ENCODE peak calls at places on chromosomes 5 and 9, in ten cellular contexts. One of them, this sample, is unnamed.

GRCh38 chr9:71990466-71990865 is 69.9 kb downstream of the C9orf57 start:
- DNase-seq in AG10803: peak; percentile 9
- DNase-seq in brain microvascular endothelial cell: no peak
- DNase-seq in PC-9: no peak
- DNase-seq in fibroblast of pulmonary artery: no peak
- DNase-seq in astrocyte of the spinal cord: no peak
- DNase-seq in left ventricle myocardium inferior: no peak
- DNase-seq in breast epithelium: no peak
- DNase-seq in bronchial epithelial cell: peak; percentile 6
- DNase-seq in GM23338: no peak
- DNase-seq in this sample: peak; percentile 54

GRCh38 chr5:150022163-150022540 is 21.6 kb downstream of the HMGXB3 start:
- DNase-seq in astrocyte of the spinal cord: peak; percentile 89
- DNase-seq in bronchial epithelial cell: peak; percentile 95
- DNase-seq in GM23338: no peak
- DNase-seq in brain microvascular endothelial cell: peak; percentile 79
- DNase-seq in left ventricle myocardium inferior: no peak
- DNase-seq in breast epithelium: no peak
- DNase-seq in AG10803: peak; percentile 92
- DNase-seq in fibroblast of pulmonary artery: peak; percentile 96
- DNase-seq in PC-9: peak; percentile 53
- DNase-seq in this sample: peak; percentile 93

GRCh38 chr5:178293400-178293799 is 60.8 kb upstream of the PHYKPL start:
- DNase-seq in PC-9: no peak
- DNase-seq in astrocyte of the spinal cord: no peak
- DNase-seq in breast epithelium: no peak
- DNase-seq in left ventricle myocardium inferior: no peak
- DNase-seq in GM23338: no peak
- DNase-seq in fibroblast of pulmonary artery: no peak
- DNase-seq in brain microvascular endothelial cell: no peak
- DNase-seq in bronchial epithelial cell: no peak
- DNase-seq in AG10803: no peak
- DNase-seq in this sample: no peak

GRCh38 chr9:131420913-131421312 is 27.0 kb downstream of the PRRC2B start:
- DNase-seq in bronchial epithelial cell: peak; percentile 42
- DNase-seq in brain microvascular endothelial cell: no peak
- DNase-seq in AG10803: peak; percentile 50
- DNase-seq in breast epithelium: peak; percentile 53
- DNase-seq in fibroblast of pulmonary artery: peak; percentile 63
- DNase-seq in GM23338: peak; percentile 56
- DNase-seq in astrocyte of the spinal cord: peak; percentile 54
- DNase-seq in PC-9: no peak
- DNase-seq in left ventricle myocardium inferior: no peak
- DNase-seq in this sample: peak; percentile 63

GRCh38 chr9:14207352-14207995 is 106.5 kb downstream of the NFIB start:
- DNase-seq in brain microvascular endothelial cell: no peak
- DNase-seq in bronchial epithelial cell: no peak
- DNase-seq in left ventricle myocardium inferior: no peak
- DNase-seq in GM23338: no peak
- DNase-seq in fibroblast of pulmonary artery: no peak
- DNase-seq in astrocyte of the spinal cord: no peak
- DNase-seq in AG10803: no peak
- DNase-seq in PC-9: no peak
- DNase-seq in breast epithelium: no peak
- DNase-seq in this sample: no peak

GRCh38 chr5:103487253-103487652 is 75.3 kb downstream of the NUDT12 start:
- DNase-seq in breast epithelium: no peak
- DNase-seq in PC-9: no peak
- DNase-seq in left ventricle myocardium inferior: no peak
- DNase-seq in bronchial epithelial cell: no peak
- DNase-seq in astrocyte of the spinal cord: peak; percentile 44
- DNase-seq in brain microvascular endothelial cell: no peak
- DNase-seq in GM23338: no peak
- DNase-seq in fibroblast of pulmonary artery: no peak
- DNase-seq in AG10803: peak; percentile 81
- DNase-seq in this sample: peak; percentile 20

GRCh38 chr9:132242621-132243155 is 80.8 kb downstream of the NTNG2 start:
- DNase-seq in brain microvascular endothelial cell: no peak
- DNase-seq in breast epithelium: no peak
- DNase-seq in astrocyte of the spinal cord: no peak
- DNase-seq in PC-9: no peak
- DNase-seq in bronchial epithelial cell: no peak
- DNase-seq in fibroblast of pulmonary artery: no peak
- DNase-seq in AG10803: no peak
- DNase-seq in left ventricle myocardium inferior: no peak
- DNase-seq in GM23338: peak; percentile 32
- DNase-seq in this sample: no peak

GRCh38 chr5:127088226-127088625 is 14.9 kb upstream of the C5orf63 start:
- DNase-seq in bronchial epithelial cell: peak; percentile 99
- DNase-seq in PC-9: peak; percentile 17
- DNase-seq in fibroblast of pulmonary artery: peak; percentile 99
- DNase-seq in left ventricle myocardium inferior: no peak
- DNase-seq in GM23338: no peak
- DNase-seq in brain microvascular endothelial cell: peak; percentile 99
- DNase-seq in astrocyte of the spinal cord: peak; percentile 82
- DNase-seq in breast epithelium: no peak
- DNase-seq in AG10803: peak; percentile 97
- DNase-seq in this sample: peak; percentile 97

GRCh38 chr5:108884736-108885135 is 137.0 kb downstream of the FER start:
- DNase-seq in breast epithelium: no peak
- DNase-seq in astrocyte of the spinal cord: peak; percentile 83
- DNase-seq in brain microvascular endothelial cell: peak; percentile 86
- DNase-seq in GM23338: no peak
- DNase-seq in bronchial epithelial cell: peak; percentile 23
- DNase-seq in AG10803: peak; percentile 14
- DNase-seq in fibroblast of pulmonary artery: peak; percentile 77
- DNase-seq in PC-9: no peak
- DNase-seq in left ventricle myocardium inferior: no peak
- DNase-seq in this sample: no peak

GRCh38 chr9:107180206-107180605 is 102.9 kb upstream of the RAD23B start:
- DNase-seq in left ventricle myocardium inferior: no peak
- DNase-seq in bronchial epithelial cell: no peak
- DNase-seq in AG10803: no peak
- DNase-seq in PC-9: no peak
- DNase-seq in fibroblast of pulmonary artery: peak; percentile 34
- DNase-seq in breast epithelium: no peak
- DNase-seq in astrocyte of the spinal cord: no peak
- DNase-seq in brain microvascular endothelial cell: no peak
- DNase-seq in GM23338: no peak
- DNase-seq in this sample: no peak

GRCh38 chr5:66518753-66519152 is 77.4 kb upstream of the MAST4 start:
- DNase-seq in astrocyte of the spinal cord: peak; percentile 12
- DNase-seq in fibroblast of pulmonary artery: peak; percentile 78
- DNase-seq in bronchial epithelial cell: peak; percentile 90
- DNase-seq in AG10803: no peak
- DNase-seq in breast epithelium: no peak
- DNase-seq in brain microvascular endothelial cell: peak; percentile 37
- DNase-seq in GM23338: no peak
- DNase-seq in PC-9: no peak
- DNase-seq in left ventricle myocardium inferior: no peak
- DNase-seq in this sample: no peak

GRCh38 chr5:151451626-151452520 is 4.5 kb downstream of the SLC36A1 start:
- DNase-seq in bronchial epithelial cell: peak; percentile 42
- DNase-seq in breast epithelium: no peak
- DNase-seq in PC-9: no peak
- DNase-seq in AG10803: peak; percentile 29
- DNase-seq in fibroblast of pulmonary artery: no peak
- DNase-seq in left ventricle myocardium inferior: no peak
- DNase-seq in GM23338: no peak
- DNase-seq in astrocyte of the spinal cord: peak; percentile 61
- DNase-seq in brain microvascular endothelial cell: peak; percentile 37
- DNase-seq in this sample: peak; percentile 70

GRCh38 chr5:10138385-10139057 is 111.2 kb downstream of the ATPSCKMT start:
- DNase-seq in left ventricle myocardium inferior: no peak
- DNase-seq in fibroblast of pulmonary artery: no peak
- DNase-seq in PC-9: no peak
- DNase-seq in bronchial epithelial cell: no peak
- DNase-seq in astrocyte of the spinal cord: no peak
- DNase-seq in breast epithelium: no peak
- DNase-seq in brain microvascular endothelial cell: no peak
- DNase-seq in AG10803: peak; percentile 15
- DNase-seq in GM23338: no peak
- DNase-seq in this sample: no peak

GRCh38 chr5:16916262-16916878 is 19.7 kb downstream of the MYO10 start:
- DNase-seq in breast epithelium: no peak
- DNase-seq in PC-9: peak; percentile 70
- DNase-seq in AG10803: peak; percentile 95
- DNase-seq in brain microvascular endothelial cell: peak; percentile 89
- DNase-seq in GM23338: no peak
- DNase-seq in astrocyte of the spinal cord: peak; percentile 96
- DNase-seq in fibroblast of pulmonary artery: peak; percentile 96
- DNase-seq in bronchial epithelial cell: peak; percentile 98
- DNase-seq in left ventricle myocardium inferior: no peak
- DNase-seq in this sample: peak; percentile 93
- H3K4me3 ChIP-seq in breast epithelium: no peak overlapping the region
- H3K4me3 ChIP-seq in PC-9: no peak overlapping the region
- H3K4me3 ChIP-seq in AG10803: no peak overlapping the region
- H3K4me3 ChIP-seq in brain microvascular endothelial cell: no peak overlapping the region
- H3K4me3 ChIP-seq in GM23338: no peak overlapping the region
- H3K4me3 ChIP-seq in astrocyte of the spinal cord: no peak overlapping the region
- H3K4me3 ChIP-seq in fibroblast of pulmonary artery: no peak overlapping the region
- H3K4me3 ChIP-seq in bronchial epithelial cell: no peak overlapping the region
- H3K4me3 ChIP-seq in left ventricle myocardium inferior: no peak overlapping the region
- H3K4me3 ChIP-seq in this sample: no peak overlapping the region

GRCh38 chr5:14946813-14947640 is 75.4 kb upstream of the ANKH start:
- DNase-seq in astrocyte of the spinal cord: no peak
- DNase-seq in PC-9: peak; percentile 24
- DNase-seq in fibroblast of pulmonary artery: peak; percentile 22
- DNase-seq in AG10803: peak; percentile 31
- DNase-seq in brain microvascular endothelial cell: no peak
- DNase-seq in left ventricle myocardium inferior: no peak
- DNase-seq in bronchial epithelial cell: peak; percentile 76
- DNase-seq in GM23338: peak; percentile 50
- DNase-seq in breast epithelium: no peak
- DNase-seq in this sample: peak; percentile 23
- TF ChIP-seq CTCF in astrocyte of the spinal cord: peak; percentile 29
- TF ChIP-seq CTCF in PC-9: peak; percentile 49
- TF ChIP-seq CTCF in fibroblast of pulmonary artery: peak; percentile 38
- TF ChIP-seq CTCF in AG10803: peak; percentile 41
- TF ChIP-seq CTCF in brain microvascular endothelial cell: peak; percentile 56
- TF ChIP-seq CTCF in left ventricle myocardium inferior: peak; percentile 60
- TF ChIP-seq CTCF in bronchial epithelial cell: peak; percentile 64
- TF ChIP-seq CTCF in GM23338: peak; percentile 44
- TF ChIP-seq CTCF in breast epithelium: no peak
- TF ChIP-seq CTCF in this sample: peak; percentile 26

GRCh38 chr9:129142115-129142514 is 30.9 kb downstream of the PTPA start:
- DNase-seq in PC-9: no peak
- DNase-seq in breast epithelium: no peak
- DNase-seq in brain microvascular endothelial cell: no peak
- DNase-seq in fibroblast of pulmonary artery: no peak
- DNase-seq in astrocyte of the spinal cord: no peak
- DNase-seq in bronchial epithelial cell: no peak
- DNase-seq in left ventricle myocardium inferior: no peak
- DNase-seq in GM23338: no peak
- DNase-seq in AG10803: no peak
- DNase-seq in this sample: no peak
- H3K4me3 ChIP-seq in PC-9: no peak overlapping the region
- H3K4me3 ChIP-seq in breast epithelium: no peak overlapping the region
- H3K4me3 ChIP-seq in brain microvascular endothelial cell: peak overlapping the region; percentile 15
- H3K4me3 ChIP-seq in fibroblast of pulmonary artery: no peak overlapping the region
- H3K4me3 ChIP-seq in astrocyte of the spinal cord: peak overlapping the region; percentile 25
- H3K4me3 ChIP-seq in bronchial epithelial cell: no peak overlapping the region
- H3K4me3 ChIP-seq in left ventricle myocardium inferior: peak overlapping the region; percentile 71
- H3K4me3 ChIP-seq in GM23338: peak overlapping the region; percentile 36
- H3K4me3 ChIP-seq in AG10803: peak overlapping the region; percentile 40
- H3K4me3 ChIP-seq in this sample: peak overlapping the region; percentile 28

GRCh38 chr5:113512341-113512740 is 1.2 kb upstream of the YTHDC2 start:
- DNase-seq in AG10803: no peak
- DNase-seq in fibroblast of pulmonary artery: no peak
- DNase-seq in GM23338: no peak
- DNase-seq in PC-9: no peak
- DNase-seq in breast epithelium: no peak
- DNase-seq in astrocyte of the spinal cord: no peak
- DNase-seq in left ventricle myocardium inferior: no peak
- DNase-seq in brain microvascular endothelial cell: no peak
- DNase-seq in bronchial epithelial cell: peak; percentile 48
- DNase-seq in this sample: no peak

GRCh38 chr5:113508756-113509155 is 4.7 kb upstream of the YTHDC2 start:
- DNase-seq in left ventricle myocardium inferior: no peak
- DNase-seq in fibroblast of pulmonary artery: no peak
- DNase-seq in AG10803: no peak
- DNase-seq in GM23338: no peak
- DNase-seq in PC-9: no peak
- DNase-seq in brain microvascular endothelial cell: no peak
- DNase-seq in breast epithelium: no peak
- DNase-seq in bronchial epithelial cell: peak; percentile 32
- DNase-seq in astrocyte of the spinal cord: no peak
- DNase-seq in this sample: peak; percentile 36

GRCh38 chr5:113510836-113511451 is 2.5 kb upstream of the YTHDC2 start:
- DNase-seq in bronchial epithelial cell: peak; percentile 71
- DNase-seq in breast epithelium: no peak
- DNase-seq in PC-9: no peak
- DNase-seq in brain microvascular endothelial cell: no peak
- DNase-seq in astrocyte of the spinal cord: peak; percentile 55
- DNase-seq in left ventricle myocardium inferior: no peak
- DNase-seq in AG10803: peak; percentile 55
- DNase-seq in fibroblast of pulmonary artery: peak; percentile 82
- DNase-seq in GM23338: no peak
- DNase-seq in this sample: peak; percentile 69

GRCh38 chr5:113514263-113514590 is 733 bp downstream of the YTHDC2 start:
- DNase-seq in PC-9: no peak
- DNase-seq in left ventricle myocardium inferior: no peak
- DNase-seq in breast epithelium: no peak
- DNase-seq in bronchial epithelial cell: no peak
- DNase-seq in AG10803: no peak
- DNase-seq in fibroblast of pulmonary artery: no peak
- DNase-seq in GM23338: no peak
- DNase-seq in brain microvascular endothelial cell: no peak
- DNase-seq in astrocyte of the spinal cord: no peak
- DNase-seq in this sample: peak; percentile 49

DNA sequence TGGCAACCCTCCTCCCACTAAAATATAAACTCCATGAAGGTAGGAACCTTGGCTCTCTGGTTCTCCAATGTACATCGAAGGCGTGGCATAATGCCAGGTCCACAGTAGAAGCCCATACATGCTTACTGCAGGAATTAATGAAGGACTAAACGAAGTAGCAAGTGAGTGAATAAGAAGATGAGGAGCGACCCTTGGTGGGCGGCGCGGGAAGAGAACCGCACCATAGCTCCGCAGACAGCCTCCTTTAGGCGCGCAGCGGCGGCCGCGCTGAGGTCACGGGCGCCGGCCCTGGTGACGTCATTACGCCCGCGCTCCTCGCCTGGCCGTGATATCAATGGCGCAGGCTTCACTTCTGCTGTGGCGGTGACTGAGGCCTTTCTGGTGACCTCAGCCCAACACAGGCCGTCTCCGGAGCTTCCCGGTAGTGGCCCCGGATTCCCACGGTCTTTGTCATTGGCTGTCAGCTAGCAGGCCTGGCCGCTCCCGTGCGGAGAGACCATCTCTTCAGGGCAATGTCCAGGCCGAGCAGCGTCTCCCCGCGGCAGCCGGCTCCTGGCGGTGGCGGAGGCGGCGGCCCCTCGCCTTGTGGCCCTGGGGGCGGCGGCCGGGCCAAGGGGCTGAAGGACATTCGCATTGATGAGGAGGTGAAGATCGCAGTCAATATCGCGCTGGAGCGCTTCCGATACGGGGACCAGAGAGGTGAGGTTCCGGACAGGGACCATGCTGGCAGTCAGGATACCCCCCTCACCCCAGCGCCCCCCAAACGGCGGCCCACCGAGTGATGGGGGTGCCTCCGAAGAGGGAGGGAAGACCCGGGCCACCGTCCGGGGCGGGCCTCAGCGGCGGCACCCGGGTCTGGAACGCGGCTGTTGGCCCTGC is at the start of gene YTHDC2:
- DNase-seq in fibroblast of pulmonary artery: peak; percentile 88
- DNase-seq in bronchial epithelial cell: peak; percentile 63
- DNase-seq in AG10803: peak; percentile 82
- DNase-seq in astrocyte of the spinal cord: peak; percentile 89
- DNase-seq in PC-9: peak; percentile 81
- DNase-seq in GM23338: peak; percentile 93
- DNase-seq in brain microvascular endothelial cell: peak; percentile 88
- DNase-seq in left ventricle myocardium inferior: peak; percentile 89
- DNase-seq in breast epithelium: peak; percentile 80
- DNase-seq in this sample: peak; percentile 84
- TF ChIP-seq CTCF in fibroblast of pulmonary artery: peak; percentile 12
- TF ChIP-seq CTCF in bronchial epithelial cell: no peak
- TF ChIP-seq CTCF in AG10803: peak; percentile 31
- TF ChIP-seq CTCF in astrocyte of the spinal cord: peak; percentile 27
- TF ChIP-seq CTCF in PC-9: no peak
- TF ChIP-seq CTCF in GM23338: peak; percentile 57
- TF ChIP-seq CTCF in brain microvascular endothelial cell: peak; percentile 47
- TF ChIP-seq CTCF in left ventricle myocardium inferior: peak; percentile 42
- TF ChIP-seq CTCF in breast epithelium: no peak
- TF ChIP-seq CTCF in this sample: peak; percentile 2